ENCODE peak calls at places on chromosome 22, in five cellular contexts. One of them, this sample, is unnamed.

GRCh38 chr22:46726066-46726985 is 11.7 kb downstream of the CERK start:
- DNase-seq in IMR-90: no peak
- DNase-seq in mammary epithelial cell: no peak
- DNase-seq in endothelial cell of umbilical vein: no peak
- DNase-seq in HCT116: no peak
- DNase-seq in this sample: no peak

GRCh38 chr22:33866521-33866920 is 53.8 kb downstream of the LARGE1 start:
- DNase-seq in IMR-90: no peak
- DNase-seq in mammary epithelial cell: no peak
- DNase-seq in endothelial cell of umbilical vein: no peak
- DNase-seq in HCT116: no peak
- DNase-seq in this sample: no peak

GRCh38 chr22:34986461-34986977 is 79.4 kb upstream of the ISX start:
- DNase-seq in IMR-90: no peak
- DNase-seq in mammary epithelial cell: no peak
- DNase-seq in endothelial cell of umbilical vein: no peak
- DNase-seq in HCT116: no peak
- DNase-seq in this sample: no peak

GRCh38 chr22:46230262-46230901 is 19.7 kb downstream of the CDPF1 start:
- DNase-seq in IMR-90: no peak
- DNase-seq in mammary epithelial cell: no peak
- DNase-seq in endothelial cell of umbilical vein: no peak
- DNase-seq in HCT116: no peak
- DNase-seq in this sample: no peak

GRCh38 chr22:22348127-22348814 is 103.7 kb downstream of the VPREB1 start:
- DNase-seq in IMR-90: no peak
- DNase-seq in mammary epithelial cell: no peak
- DNase-seq in endothelial cell of umbilical vein: no peak
- DNase-seq in HCT116: peak; percentile 26
- DNase-seq in this sample: peak; percentile 64

GRCh38 chr22:45883811-45884170 is 93.2 kb downstream of the WNT7B start:
- DNase-seq in IMR-90: no peak
- DNase-seq in mammary epithelial cell: no peak
- DNase-seq in endothelial cell of umbilical vein: no peak
- DNase-seq in HCT116: no peak
- DNase-seq in this sample: peak; percentile 12

GRCh38 chr22:46878549-46878948 is 116.1 kb downstream of the TBC1D22A start:
- DNase-seq in IMR-90: no peak
- DNase-seq in mammary epithelial cell: no peak
- DNase-seq in endothelial cell of umbilical vein: no peak
- DNase-seq in HCT116: no peak
- DNase-seq in this sample: no peak

GRCh38 chr22:26330971-26331625 is 98.0 kb upstream of the ASPHD2 start:
- DNase-seq in IMR-90: peak; percentile 23
- DNase-seq in mammary epithelial cell: peak; percentile 57
- DNase-seq in endothelial cell of umbilical vein: peak; percentile 37
- DNase-seq in HCT116: peak; percentile 63
- DNase-seq in this sample: peak; percentile 84

GRCh38 chr22:42383287-42383686 is 48.9 kb downstream of the NFAM1 start:
- DNase-seq in IMR-90: no peak
- DNase-seq in mammary epithelial cell: no peak
- DNase-seq in endothelial cell of umbilical vein: no peak
- DNase-seq in HCT116: no peak
- DNase-seq in this sample: no peak

GRCh38 chr22:29040385-29041275 is 21.0 kb downstream of the C22orf31 start:
- DNase-seq in IMR-90: peak; percentile 93
- DNase-seq in mammary epithelial cell: peak; percentile 63
- DNase-seq in endothelial cell of umbilical vein: peak; percentile 83
- DNase-seq in HCT116: peak; percentile 73
- DNase-seq in this sample: peak; percentile 62

GRCh38 chr22:27107824-27108223 is 450.4 kb downstream of the MIAT start:
- DNase-seq in IMR-90: peak; percentile 94
- DNase-seq in mammary epithelial cell: peak; percentile 94
- DNase-seq in endothelial cell of umbilical vein: peak; percentile 92
- DNase-seq in HCT116: peak; percentile 70
- DNase-seq in this sample: no peak

GRCh38 chr22:35409783-35410662 is 10.1 kb downstream of the MCM5 start:
- DNase-seq in IMR-90: no peak
- DNase-seq in mammary epithelial cell: no peak
- DNase-seq in endothelial cell of umbilical vein: no peak
- DNase-seq in HCT116: no peak
- DNase-seq in this sample: no peak

GRCh38 chr22:44386386-44387035 is 73.8 kb upstream of the SHISAL1 start:
- DNase-seq in IMR-90: no peak
- DNase-seq in mammary epithelial cell: no peak
- DNase-seq in endothelial cell of umbilical vein: no peak
- DNase-seq in HCT116: no peak
- DNase-seq in this sample: no peak

GRCh38 chr22:45240137-45240809 is 421 bp downstream of the KIAA0930 start:
- DNase-seq in IMR-90: no peak
- DNase-seq in mammary epithelial cell: peak; percentile 27
- DNase-seq in endothelial cell of umbilical vein: peak; percentile 23
- DNase-seq in HCT116: no peak
- DNase-seq in this sample: no peak

GRCh38 chr22:46941958-46942815 is 179.7 kb downstream of the TBC1D22A start:
- DNase-seq in IMR-90: peak; percentile 13
- DNase-seq in mammary epithelial cell: no peak
- DNase-seq in endothelial cell of umbilical vein: no peak
- DNase-seq in HCT116: no peak
- DNase-seq in this sample: no peak

GRCh38 chr22:45742866-45743450 is 71.3 kb downstream of the ATXN10 start:
- DNase-seq in IMR-90: peak; percentile 65
- DNase-seq in mammary epithelial cell: peak; percentile 9
- DNase-seq in endothelial cell of umbilical vein: no peak
- DNase-seq in HCT116: no peak
- DNase-seq in this sample: no peak

GRCh38 chr22:20392983-20393704 is 807 bp upstream of the ZNF74 start:
- DNase-seq in IMR-90: no peak
- DNase-seq in mammary epithelial cell: no peak
- DNase-seq in endothelial cell of umbilical vein: no peak
- DNase-seq in HCT116: no peak
- DNase-seq in this sample: no peak

GRCh38 chr22:35480143-35480542 is 60.5 kb upstream of the RASD2 start:
- DNase-seq in IMR-90: peak; percentile 16
- DNase-seq in mammary epithelial cell: no peak
- DNase-seq in endothelial cell of umbilical vein: peak; percentile 22
- DNase-seq in HCT116: no peak
- DNase-seq in this sample: peak; percentile 13

GRCh38 chr22:28231423-28231822 is 312.4 kb upstream of the PITPNB start:
- DNase-seq in IMR-90: peak; percentile 52
- DNase-seq in mammary epithelial cell: no peak
- DNase-seq in endothelial cell of umbilical vein: no peak
- DNase-seq in HCT116: no peak
- DNase-seq in this sample: no peak

GRCh38 chr22:44588348-44588747 is 90.3 kb upstream of the RTL6 start:
- DNase-seq in IMR-90: no peak
- DNase-seq in mammary epithelial cell: no peak
- DNase-seq in endothelial cell of umbilical vein: no peak
- DNase-seq in HCT116: no peak
- DNase-seq in this sample: no peak

GRCh38 chr22:49886346-49887073 is 31.7 kb downstream of the ALG12 start:
- DNase-seq in IMR-90: no peak
- DNase-seq in mammary epithelial cell: no peak
- DNase-seq in endothelial cell of umbilical vein: no peak
- DNase-seq in HCT116: no peak
- DNase-seq in this sample: no peak

GRCh38 chr22:48104102-48104738 is 1341.8 kb downstream of the TBC1D22A start:
- DNase-seq in IMR-90: no peak
- DNase-seq in mammary epithelial cell: no peak
- DNase-seq in endothelial cell of umbilical vein: no peak
- DNase-seq in HCT116: no peak
- DNase-seq in this sample: no peak

GRCh38 chr22:42772647-42773046 is 52.0 kb upstream of the A4GALT start:
- DNase-seq in IMR-90: no peak
- DNase-seq in mammary epithelial cell: no peak
- DNase-seq in endothelial cell of umbilical vein: no peak
- DNase-seq in HCT116: no peak
- DNase-seq in this sample: no peak

GRCh38 chr22:50318356-50318697 is 8.5 kb downstream of the DENND6B start:
- DNase-seq in IMR-90: no peak
- DNase-seq in mammary epithelial cell: no peak
- DNase-seq in endothelial cell of umbilical vein: no peak
- DNase-seq in HCT116: no peak
- DNase-seq in this sample: no peak

GRCh38 chr22:27456696-27457503 is 344.7 kb downstream of the MN1 start:
- DNase-seq in IMR-90: peak; percentile 93
- DNase-seq in mammary epithelial cell: peak; percentile 94
- DNase-seq in endothelial cell of umbilical vein: peak; percentile 29
- DNase-seq in HCT116: no peak
- DNase-seq in this sample: no peak

GRCh38 chr22:17907731-17908051 is 116.7 kb downstream of the MICAL3 start:
- DNase-seq in IMR-90: no peak
- DNase-seq in mammary epithelial cell: no peak
- DNase-seq in endothelial cell of umbilical vein: no peak
- DNase-seq in HCT116: no peak
- DNase-seq in this sample: no peak

GRCh38 chr22:17911887-17912286 is 112.5 kb downstream of the MICAL3 start:
- DNase-seq in IMR-90: no peak
- DNase-seq in mammary epithelial cell: no peak
- DNase-seq in endothelial cell of umbilical vein: no peak
- DNase-seq in HCT116: no peak
- DNase-seq in this sample: no peak

GRCh38 chr22:17911312-17911705 is 113.1 kb downstream of the MICAL3 start:
- DNase-seq in IMR-90: no peak
- DNase-seq in mammary epithelial cell: no peak
- DNase-seq in endothelial cell of umbilical vein: no peak
- DNase-seq in HCT116: no peak
- DNase-seq in this sample: no peak

GRCh38 chr22:17912942-17913704 is 111.2 kb downstream of the MICAL3 start:
- DNase-seq in IMR-90: no peak
- DNase-seq in mammary epithelial cell: no peak
- DNase-seq in endothelial cell of umbilical vein: no peak
- DNase-seq in HCT116: no peak
- DNase-seq in this sample: no peak

DNA sequence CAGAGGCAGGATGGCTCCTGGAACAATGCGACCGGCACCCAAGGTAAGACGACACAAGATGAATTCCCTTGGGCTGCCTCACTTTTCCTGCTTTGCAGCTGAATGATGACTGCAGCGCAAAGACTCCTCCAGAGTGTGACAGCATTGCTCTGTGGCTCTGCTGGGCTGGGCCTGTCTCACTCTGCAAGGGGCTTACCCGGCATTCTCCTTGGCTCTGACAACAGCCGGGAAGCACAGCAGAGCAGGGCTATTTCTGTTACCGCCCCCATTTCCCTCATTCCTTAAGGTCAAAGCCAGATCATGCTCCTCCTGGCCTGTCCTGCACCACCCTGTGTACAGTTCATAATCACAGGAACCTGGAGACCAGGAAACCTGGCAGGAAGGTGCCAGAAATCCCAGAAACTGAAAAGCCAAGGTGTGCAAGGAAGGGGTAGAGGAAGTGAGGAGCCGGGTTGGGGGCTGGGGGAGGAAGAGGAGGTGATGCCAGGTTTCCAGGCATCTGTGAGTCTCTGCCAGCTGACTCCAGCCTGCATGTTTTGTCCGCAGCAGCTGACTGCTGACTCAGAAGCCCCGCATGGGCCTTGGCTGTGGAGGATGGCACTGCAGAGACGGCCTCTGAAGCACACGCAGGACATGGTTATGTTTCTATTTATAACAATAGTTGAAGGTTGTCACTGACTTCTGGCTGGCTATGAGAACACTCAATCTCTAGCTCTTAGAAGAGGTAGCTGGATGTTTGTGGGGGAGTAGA is 113.6 kb downstream of the MICAL3 start:
- DNase-seq in IMR-90: peak; percentile 91
- DNase-seq in mammary epithelial cell: peak; percentile 70
- DNase-seq in endothelial cell of umbilical vein: peak; percentile 94
- DNase-seq in HCT116: no peak
- DNase-seq in this sample: peak; percentile 80
- H2AFZ ChIP-seq in IMR-90: peak overlapping the region; percentile 81
- H2AFZ ChIP-seq in mammary epithelial cell: no peak overlapping the region
- H2AFZ ChIP-seq in endothelial cell of umbilical vein: no peak overlapping the region
- H2AFZ ChIP-seq in HCT116: no peak overlapping the region
- H2AFZ ChIP-seq in this sample: no peak overlapping the region

GRCh38 chr22:23695748-23696325 is 5.0 kb downstream of the RGL4 start:
- DNase-seq in IMR-90: no peak
- DNase-seq in mammary epithelial cell: no peak
- DNase-seq in endothelial cell of umbilical vein: no peak
- DNase-seq in HCT116: no peak
- DNase-seq in this sample: no peak
- H2AFZ ChIP-seq in IMR-90: no peak overlapping the region
- H2AFZ ChIP-seq in mammary epithelial cell: no peak overlapping the region
- H2AFZ ChIP-seq in endothelial cell of umbilical vein: no peak overlapping the region
- H2AFZ ChIP-seq in HCT116: no peak overlapping the region
- H2AFZ ChIP-seq in this sample: no peak overlapping the region

GRCh38 chr22:41052661-41053490 is 39.5 kb upstream of the EP300 start:
- DNase-seq in IMR-90: peak; percentile 84
- DNase-seq in mammary epithelial cell: peak; percentile 44
- DNase-seq in endothelial cell of umbilical vein: no peak
- DNase-seq in HCT116: no peak
- DNase-seq in this sample: no peak

GRCh38 chr22:41062146-41062545 is 30.2 kb upstream of the EP300 start:
- DNase-seq in IMR-90: no peak
- DNase-seq in mammary epithelial cell: no peak
- DNase-seq in endothelial cell of umbilical vein: no peak
- DNase-seq in HCT116: no peak
- DNase-seq in this sample: no peak

GRCh38 chr22:41057076-41057475 is 35.3 kb upstream of the EP300 start:
- DNase-seq in IMR-90: no peak
- DNase-seq in mammary epithelial cell: no peak
- DNase-seq in endothelial cell of umbilical vein: no peak
- DNase-seq in HCT116: no peak
- DNase-seq in this sample: no peak
- H2AFZ ChIP-seq in IMR-90: no peak overlapping the region
- H2AFZ ChIP-seq in mammary epithelial cell: no peak overlapping the region
- H2AFZ ChIP-seq in endothelial cell of umbilical vein: no peak overlapping the region
- H2AFZ ChIP-seq in HCT116: no peak overlapping the region
- H2AFZ ChIP-seq in this sample: no peak overlapping the region

GRCh38 chr22:25122136-25122764 is 77.4 kb upstream of the CRYBB3 start:
- DNase-seq in IMR-90: no peak
- DNase-seq in mammary epithelial cell: no peak
- DNase-seq in endothelial cell of umbilical vein: no peak
- DNase-seq in HCT116: no peak
- DNase-seq in this sample: no peak

GRCh38 chr22:25125693-25126357 is 73.8 kb upstream of the CRYBB3 start:
- DNase-seq in IMR-90: no peak
- DNase-seq in mammary epithelial cell: no peak
- DNase-seq in endothelial cell of umbilical vein: no peak
- DNase-seq in HCT116: no peak
- DNase-seq in this sample: no peak

GRCh38 chr22:25120761-25121212 is 78.9 kb upstream of the CRYBB3 start:
- DNase-seq in IMR-90: no peak
- DNase-seq in mammary epithelial cell: no peak
- DNase-seq in endothelial cell of umbilical vein: peak; percentile 95
- DNase-seq in HCT116: no peak
- DNase-seq in this sample: no peak

GRCh38 chr22:25126510-25126909 is 73.1 kb upstream of the CRYBB3 start:
- DNase-seq in IMR-90: no peak
- DNase-seq in mammary epithelial cell: no peak
- DNase-seq in endothelial cell of umbilical vein: no peak
- DNase-seq in HCT116: no peak
- DNase-seq in this sample: no peak

GRCh38 chr22:25123677-25124076 is 76.0 kb upstream of the CRYBB3 start:
- DNase-seq in IMR-90: no peak
- DNase-seq in mammary epithelial cell: no peak
- DNase-seq in endothelial cell of umbilical vein: no peak
- DNase-seq in HCT116: no peak
- DNase-seq in this sample: no peak
- H2AFZ ChIP-seq in IMR-90: no peak overlapping the region
- H2AFZ ChIP-seq in mammary epithelial cell: no peak overlapping the region
- H2AFZ ChIP-seq in endothelial cell of umbilical vein: no peak overlapping the region
- H2AFZ ChIP-seq in HCT116: no peak overlapping the region
- H2AFZ ChIP-seq in this sample: no peak overlapping the region

This sample was measured in H9.